ENCODE peak calls at places on chromosomes 2 and 18, in seven cellular contexts. One of them, this sample, is unnamed.

GRCh38 chr2:8851811-8852560 is 14.6 kb upstream of the KIDINS220 start:
- DNase-seq in NCI-H774: no peak
- DNase-seq in astrocyte of the hippocampus: no peak
- DNase-seq in hypothalamus: peak; percentile 6
- DNase-seq in kidney: no peak
- DNase-seq in omental fat pad: no peak
- DNase-seq in NCI-H2081 treated with DMSO at 0.1 percent for 48 hours: no peak
- DNase-seq in this sample: no peak

GRCh38 chr18:28175930-28176673 is 828 bp downstream of the CDH2 start:
- DNase-seq in NCI-H774: no peak
- DNase-seq in astrocyte of the hippocampus: peak; percentile 70
- DNase-seq in hypothalamus: peak; percentile 75
- DNase-seq in kidney: no peak
- DNase-seq in omental fat pad: no peak
- DNase-seq in NCI-H2081 treated with DMSO at 0.1 percent for 48 hours: no peak
- DNase-seq in this sample: peak; percentile 50

GRCh38 chr2:52416340-52416739 is 1351.3 kb upstream of the CHAC2 start:
- DNase-seq in NCI-H774: no peak
- DNase-seq in astrocyte of the hippocampus: peak; percentile 40
- DNase-seq in hypothalamus: no peak
- DNase-seq in kidney: no peak
- DNase-seq in omental fat pad: no peak
- DNase-seq in NCI-H2081 treated with DMSO at 0.1 percent for 48 hours: no peak
- DNase-seq in this sample: no peak

GRCh38 chr18:13234528-13234795 is 15.9 kb downstream of the LDLRAD4 start:
- DNase-seq in NCI-H774: no peak
- DNase-seq in astrocyte of the hippocampus: no peak
- DNase-seq in hypothalamus: no peak
- DNase-seq in kidney: no peak
- DNase-seq in omental fat pad: no peak
- DNase-seq in NCI-H2081 treated with DMSO at 0.1 percent for 48 hours: no peak
- DNase-seq in this sample: peak; percentile 4

GRCh38 chr18:28075501-28075900 is 101.4 kb downstream of the CDH2 start:
- DNase-seq in NCI-H774: no peak
- DNase-seq in astrocyte of the hippocampus: peak; percentile 41
- DNase-seq in hypothalamus: peak; percentile 38
- DNase-seq in kidney: no peak
- DNase-seq in omental fat pad: no peak
- DNase-seq in NCI-H2081 treated with DMSO at 0.1 percent for 48 hours: no peak
- DNase-seq in this sample: peak; percentile 29

GRCh38 chr2:31296641-31297287 is 62.8 kb downstream of the EHD3 start:
- DNase-seq in NCI-H774: no peak
- DNase-seq in astrocyte of the hippocampus: no peak
- DNase-seq in hypothalamus: no peak
- DNase-seq in kidney: no peak
- DNase-seq in omental fat pad: no peak
- DNase-seq in NCI-H2081 treated with DMSO at 0.1 percent for 48 hours: no peak
- DNase-seq in this sample: no peak

GRCh38 chr18:79399275-79400081 is 3.7 kb downstream of the NFATC1 start:
- DNase-seq in NCI-H774: no peak
- DNase-seq in astrocyte of the hippocampus: peak; percentile 39
- DNase-seq in hypothalamus: no peak
- DNase-seq in kidney: peak; percentile 81
- DNase-seq in omental fat pad: no peak
- DNase-seq in NCI-H2081 treated with DMSO at 0.1 percent for 48 hours: no peak
- DNase-seq in this sample: no peak

GRCh38 chr2:102063948-102064678 is 72.4 kb downstream of the IL1R2 start:
- DNase-seq in NCI-H774: no peak
- DNase-seq in astrocyte of the hippocampus: peak; percentile 97
- DNase-seq in hypothalamus: peak; percentile 11
- DNase-seq in kidney: peak; percentile 94
- DNase-seq in omental fat pad: peak; percentile 79
- DNase-seq in NCI-H2081 treated with DMSO at 0.1 percent for 48 hours: no peak
- DNase-seq in this sample: peak; percentile 89

GRCh38 chr2:209368924-209369323 is 54.9 kb upstream of the MAP2 start:
- DNase-seq in NCI-H774: peak; percentile 61
- DNase-seq in astrocyte of the hippocampus: peak; percentile 98
- DNase-seq in hypothalamus: no peak
- DNase-seq in kidney: peak; percentile 59
- DNase-seq in omental fat pad: no peak
- DNase-seq in NCI-H2081 treated with DMSO at 0.1 percent for 48 hours: no peak
- DNase-seq in this sample: peak; percentile 69

GRCh38 chr2:109324859-109325258 is 195.9 kb downstream of the SH3RF3 start:
- DNase-seq in NCI-H774: no peak
- DNase-seq in astrocyte of the hippocampus: peak; percentile 93
- DNase-seq in hypothalamus: no peak
- DNase-seq in kidney: peak; percentile 90
- DNase-seq in omental fat pad: no peak
- DNase-seq in NCI-H2081 treated with DMSO at 0.1 percent for 48 hours: no peak
- DNase-seq in this sample: peak; percentile 52

GRCh38 chr2:210094787-210095186 is 76.4 kb downstream of the KANSL1L start:
- DNase-seq in NCI-H774: no peak
- DNase-seq in astrocyte of the hippocampus: no peak
- DNase-seq in hypothalamus: no peak
- DNase-seq in kidney: no peak
- DNase-seq in omental fat pad: no peak
- DNase-seq in NCI-H2081 treated with DMSO at 0.1 percent for 48 hours: no peak
- DNase-seq in this sample: no peak

GRCh38 chr18:78900938-78901909 is 78.4 kb upstream of the SALL3 start:
- DNase-seq in NCI-H774: no peak
- DNase-seq in astrocyte of the hippocampus: no peak
- DNase-seq in hypothalamus: no peak
- DNase-seq in kidney: no peak
- DNase-seq in omental fat pad: no peak
- DNase-seq in NCI-H2081 treated with DMSO at 0.1 percent for 48 hours: no peak
- DNase-seq in this sample: no peak

GRCh38 chr2:212843409-212844199 is 305.0 kb upstream of the ERBB4 start:
- DNase-seq in NCI-H774: no peak
- DNase-seq in astrocyte of the hippocampus: peak; percentile 61
- DNase-seq in hypothalamus: no peak
- DNase-seq in kidney: no peak
- DNase-seq in omental fat pad: no peak
- DNase-seq in NCI-H2081 treated with DMSO at 0.1 percent for 48 hours: no peak
- DNase-seq in this sample: no peak

GRCh38 chr2:24489942-24490673 is 946 bp upstream of the NCOA1 start:
- DNase-seq in NCI-H774: no peak
- DNase-seq in astrocyte of the hippocampus: peak; percentile 51
- DNase-seq in hypothalamus: peak; percentile 21
- DNase-seq in kidney: no peak
- DNase-seq in omental fat pad: no peak
- DNase-seq in NCI-H2081 treated with DMSO at 0.1 percent for 48 hours: no peak
- DNase-seq in this sample: peak; percentile 31

GRCh38 chr2:223166215-223166493 is 114.2 kb downstream of the KCNE4 start:
- DNase-seq in NCI-H774: no peak
- DNase-seq in astrocyte of the hippocampus: no peak
- DNase-seq in hypothalamus: no peak
- DNase-seq in kidney: no peak
- DNase-seq in omental fat pad: no peak
- DNase-seq in NCI-H2081 treated with DMSO at 0.1 percent for 48 hours: no peak
- DNase-seq in this sample: no peak

GRCh38 chr2:127669056-127669455 is 6.3 kb downstream of the LIMS2 start:
- DNase-seq in NCI-H774: no peak
- DNase-seq in astrocyte of the hippocampus: no peak
- DNase-seq in hypothalamus: no peak
- DNase-seq in kidney: no peak
- DNase-seq in omental fat pad: no peak
- DNase-seq in NCI-H2081 treated with DMSO at 0.1 percent for 48 hours: no peak
- DNase-seq in this sample: no peak

GRCh38 chr18:44988821-44989587 is 308.3 kb downstream of the SETBP1 start:
- DNase-seq in NCI-H774: no peak
- DNase-seq in astrocyte of the hippocampus: no peak
- DNase-seq in hypothalamus: no peak
- DNase-seq in kidney: no peak
- DNase-seq in omental fat pad: no peak
- DNase-seq in NCI-H2081 treated with DMSO at 0.1 percent for 48 hours: no peak
- DNase-seq in this sample: no peak

GRCh38 chr18:13369353-13369752 is 150.8 kb downstream of the LDLRAD4 start:
- DNase-seq in NCI-H774: no peak
- DNase-seq in astrocyte of the hippocampus: no peak
- DNase-seq in hypothalamus: no peak
- DNase-seq in kidney: no peak
- DNase-seq in omental fat pad: no peak
- DNase-seq in NCI-H2081 treated with DMSO at 0.1 percent for 48 hours: no peak
- DNase-seq in this sample: no peak

GRCh38 chr18:48872234-48873145 is 78.3 kb downstream of the SMAD7 start:
- DNase-seq in NCI-H774: no peak
- DNase-seq in astrocyte of the hippocampus: no peak
- DNase-seq in hypothalamus: no peak
- DNase-seq in kidney: no peak
- DNase-seq in omental fat pad: no peak
- DNase-seq in NCI-H2081 treated with DMSO at 0.1 percent for 48 hours: no peak
- DNase-seq in this sample: no peak

GRCh38 chr2:240840435-240841060 is 20.5 kb upstream of the KIF1A start:
- DNase-seq in NCI-H774: peak; percentile 23
- DNase-seq in astrocyte of the hippocampus: peak; percentile 89
- DNase-seq in hypothalamus: peak; percentile 77
- DNase-seq in kidney: peak; percentile 74
- DNase-seq in omental fat pad: no peak
- DNase-seq in NCI-H2081 treated with DMSO at 0.1 percent for 48 hours: no peak
- DNase-seq in this sample: peak; percentile 75

GRCh38 chr18:43744960-43745740 is 467.9 kb upstream of the SYT4 start:
- DNase-seq in NCI-H774: no peak
- DNase-seq in astrocyte of the hippocampus: no peak
- DNase-seq in hypothalamus: no peak
- DNase-seq in kidney: no peak
- DNase-seq in omental fat pad: no peak
- DNase-seq in NCI-H2081 treated with DMSO at 0.1 percent for 48 hours: no peak
- DNase-seq in this sample: no peak

GRCh38 chr2:34107811-34108210 is 508.7 kb upstream of the FAM98A start:
- DNase-seq in NCI-H774: no peak
- DNase-seq in astrocyte of the hippocampus: no peak
- DNase-seq in hypothalamus: no peak
- DNase-seq in kidney: no peak
- DNase-seq in omental fat pad: no peak
- DNase-seq in NCI-H2081 treated with DMSO at 0.1 percent for 48 hours: no peak
- DNase-seq in this sample: no peak

GRCh38 chr18:80109676-80110078 is 615 bp downstream of the ADNP2 start:
- DNase-seq in NCI-H774: peak; percentile 34
- DNase-seq in astrocyte of the hippocampus: peak; percentile 68
- DNase-seq in hypothalamus: peak; percentile 46
- DNase-seq in kidney: peak; percentile 84
- DNase-seq in omental fat pad: no peak
- DNase-seq in NCI-H2081 treated with DMSO at 0.1 percent for 48 hours: no peak
- DNase-seq in this sample: peak; percentile 80

GRCh38 chr2:48356701-48357322 is 173.1 kb upstream of the STON1 start:
- DNase-seq in NCI-H774: no peak
- DNase-seq in astrocyte of the hippocampus: peak; percentile 19
- DNase-seq in hypothalamus: no peak
- DNase-seq in kidney: no peak
- DNase-seq in omental fat pad: no peak
- DNase-seq in NCI-H2081 treated with DMSO at 0.1 percent for 48 hours: no peak
- DNase-seq in this sample: no peak

GRCh38 chr2:6896930-6897759 is 19.6 kb downstream of the RSAD2 start:
- DNase-seq in NCI-H774: peak; percentile 14
- DNase-seq in astrocyte of the hippocampus: peak; percentile 57
- DNase-seq in hypothalamus: peak; percentile 28
- DNase-seq in kidney: no peak
- DNase-seq in omental fat pad: no peak
- DNase-seq in NCI-H2081 treated with DMSO at 0.1 percent for 48 hours: no peak
- DNase-seq in this sample: no peak

GRCh38 chr2:23594079-23594494 is 209.1 kb downstream of the KLHL29 start:
- DNase-seq in NCI-H774: peak; percentile 21
- DNase-seq in astrocyte of the hippocampus: no peak
- DNase-seq in hypothalamus: no peak
- DNase-seq in kidney: peak; percentile 44
- DNase-seq in omental fat pad: no peak
- DNase-seq in NCI-H2081 treated with DMSO at 0.1 percent for 48 hours: peak; percentile 95
- DNase-seq in this sample: no peak

GRCh38 chr2:225479386-225479785 is 79.9 kb downstream of the NYAP2 start:
- DNase-seq in NCI-H774: no peak
- DNase-seq in astrocyte of the hippocampus: peak; percentile 11
- DNase-seq in hypothalamus: no peak
- DNase-seq in kidney: no peak
- DNase-seq in omental fat pad: no peak
- DNase-seq in NCI-H2081 treated with DMSO at 0.1 percent for 48 hours: no peak
- DNase-seq in this sample: no peak

GRCh38 chr2:205807758-205808157 is 125.5 kb downstream of the NRP2 start:
- DNase-seq in NCI-H774: no peak
- DNase-seq in astrocyte of the hippocampus: peak; percentile 54
- DNase-seq in hypothalamus: no peak
- DNase-seq in kidney: no peak
- DNase-seq in omental fat pad: no peak
- DNase-seq in NCI-H2081 treated with DMSO at 0.1 percent for 48 hours: no peak
- DNase-seq in this sample: no peak

GRCh38 chr2:226215902-226216503 is 583.6 kb downstream of the IRS1 start:
- DNase-seq in NCI-H774: peak; percentile 41
- DNase-seq in astrocyte of the hippocampus: peak; percentile 75
- DNase-seq in hypothalamus: peak; percentile 34
- DNase-seq in kidney: no peak
- DNase-seq in omental fat pad: no peak
- DNase-seq in NCI-H2081 treated with DMSO at 0.1 percent for 48 hours: peak; percentile 15
- DNase-seq in this sample: peak; percentile 54

GRCh38 chr2:23614701-23615100 is 229.7 kb downstream of the KLHL29 start:
- DNase-seq in NCI-H774: no peak
- DNase-seq in astrocyte of the hippocampus: no peak
- DNase-seq in hypothalamus: no peak
- DNase-seq in kidney: peak; percentile 59
- DNase-seq in omental fat pad: no peak
- DNase-seq in NCI-H2081 treated with DMSO at 0.1 percent for 48 hours: no peak
- DNase-seq in this sample: no peak

GRCh38 chr2:9748586-9748985 is 94.7 kb upstream of the TAF1B start:
- DNase-seq in NCI-H774: no peak
- DNase-seq in astrocyte of the hippocampus: no peak
- DNase-seq in hypothalamus: no peak
- DNase-seq in kidney: no peak
- DNase-seq in omental fat pad: no peak
- DNase-seq in NCI-H2081 treated with DMSO at 0.1 percent for 48 hours: no peak
- DNase-seq in this sample: no peak

GRCh38 chr2:23530909-23531276 is 145.9 kb downstream of the KLHL29 start:
- DNase-seq in NCI-H774: no peak
- DNase-seq in astrocyte of the hippocampus: no peak
- DNase-seq in hypothalamus: no peak
- DNase-seq in kidney: no peak
- DNase-seq in omental fat pad: no peak
- DNase-seq in NCI-H2081 treated with DMSO at 0.1 percent for 48 hours: no peak
- DNase-seq in this sample: no peak

GRCh38 chr2:54979645-54980044 is 70.6 kb downstream of the RTN4 start:
- DNase-seq in NCI-H774: no peak
- DNase-seq in astrocyte of the hippocampus: no peak
- DNase-seq in hypothalamus: no peak
- DNase-seq in kidney: peak; percentile 23
- DNase-seq in omental fat pad: no peak
- DNase-seq in NCI-H2081 treated with DMSO at 0.1 percent for 48 hours: no peak
- DNase-seq in this sample: no peak

GRCh38 chr2:96987264-96987909 is 1.0 kb upstream of the FAM178B start:
- DNase-seq in NCI-H774: no peak
- DNase-seq in astrocyte of the hippocampus: no peak
- DNase-seq in hypothalamus: no peak
- DNase-seq in kidney: no peak
- DNase-seq in omental fat pad: no peak
- DNase-seq in NCI-H2081 treated with DMSO at 0.1 percent for 48 hours: no peak
- DNase-seq in this sample: no peak

This sample was measured in adrenal gland.